ENCODE peak calls at places on chromosome 17, in ten cellular contexts. B, V, X, A, N, S, L, U, T and C are unnamed samples.

GRCh38 chr17:4519361-4519788 is 20.7 kb downstream of the SPNS2 start:
- DNase-seq in B (no peak), V (no peak), X (no peak), A (no peak), N (no peak), S (no peak), L (no peak), U (no peak), T (no peak), C (no peak)

GRCh38 chr17:7222093-7222971 is 2.6 kb downstream of the ACADVL start:
- DNase-seq in B (no peak), V (no peak), X (no peak), A (no peak), N (no peak), S (no peak), L (no peak), U (no peak), T (no peak), C (no peak)

GRCh38 chr17:49783051-49783715 is 5.3 kb upstream of the KAT7 start:
- DNase-seq in B (peak), V (no peak), X (no peak), A (no peak), N (no peak), S (peak), L (no peak), U (no peak), T (no peak), C (no peak)

GRCh38 chr17:68195667-68196393 is 52.0 kb upstream of the AMZ2 start:
- DNase-seq in B (no peak), V (no peak), X (no peak), A (no peak), N (no peak), S (no peak), L (no peak), U (no peak), T (no peak), C (no peak)

GRCh38 chr17:65931246-65932149 is 260.4 kb downstream of the CEP112 start:
- DNase-seq in B (no peak), V (peak), X (no peak), A (no peak), N (no peak), S (no peak), L (no peak), U (no peak), T (no peak), C (no peak)

GRCh38 chr17:7549401-7550055 is 670 bp downstream of the TNFSF12 start:
- DNase-seq in B (no peak), V (no peak), X (no peak), A (no peak), N (no peak), S (no peak), L (no peak), U (no peak), T (no peak), C (no peak)

GRCh38 chr17:66255112-66255511 is 25.9 kb upstream of the APOH start:
- DNase-seq in B (peak), V (peak), X (peak), A (peak), N (peak), S (peak), L (peak), U (no peak), T (no peak), C (peak)

GRCh38 chr17:6557040-6557438 is 684 bp upstream of the PITPNM3 start:
- DNase-seq in B (no peak), V (no peak), X (no peak), A (no peak), N (no peak), S (no peak), L (no peak), U (no peak), T (no peak), C (no peak)

GRCh38 chr17:41324180-41325075 is 8.9 kb upstream of the KRTAP17-1 start:
- DNase-seq in B (no peak), V (no peak), X (no peak), A (peak), N (no peak), S (no peak), L (no peak), U (no peak), T (no peak), C (peak)

GRCh38 chr17:2542056-2542455 is 30.4 kb upstream of the METTL16 start:
- DNase-seq in B (no peak), V (no peak), X (no peak), A (no peak), N (no peak), S (no peak), L (no peak), U (no peak), T (no peak), C (no peak)

GRCh38 chr17:78419970-78420820 is 41.7 kb downstream of the PGS1 start:
- DNase-seq in B (no peak), V (no peak), X (no peak), A (no peak), N (no peak), S (no peak), L (no peak), U (no peak), T (no peak), C (no peak)

GRCh38 chr17:251531-251930 is 70.1 kb upstream of the DOC2B start:
- DNase-seq in B (no peak), V (no peak), X (no peak), A (no peak), N (no peak), S (no peak), L (no peak), U (no peak), T (peak), C (no peak)

GRCh38 chr17:34308376-34308775 is 10.9 kb upstream of the CCL8 start:
- DNase-seq in B (no peak), V (no peak), X (no peak), A (no peak), N (no peak), S (no peak), L (no peak), U (no peak), T (no peak), C (no peak)

GRCh38 chr17:57207396-57207795 is 48.9 kb upstream of the MSI2 start:
- DNase-seq in B (no peak), V (no peak), X (no peak), A (no peak), N (no peak), S (no peak), L (no peak), U (no peak), T (no peak), C (no peak)

GRCh38 chr17:79788989-79789942 is 7.6 kb downstream of the CBX8 start:
- DNase-seq in B (no peak), V (no peak), X (no peak), A (no peak), N (no peak), S (no peak), L (no peak), U (no peak), T (peak), C (no peak)

GRCh38 chr17:76601042-76601441 is 15.4 kb upstream of the ST6GALNAC2 start:
- DNase-seq in B (no peak), V (no peak), X (no peak), A (no peak), N (no peak), S (no peak), L (no peak), U (no peak), T (no peak), C (no peak)

GRCh38 chr17:76458580-76459490 is 5.9 kb upstream of the UBE2O start:
- DNase-seq in B (peak), V (no peak), X (peak), A (peak), N (no peak), S (no peak), L (no peak), U (no peak), T (no peak), C (peak)

GRCh38 chr17:75778861-75779249 is 5.8 kb upstream of the UNK start:
- DNase-seq in B (no peak), V (no peak), X (no peak), A (no peak), N (no peak), S (peak), L (no peak), U (peak), T (peak), C (no peak)

GRCh38 chr17:19867654-19868395 is at the start of gene ULK2:
- DNase-seq in B (no peak), V (peak), X (peak), A (peak), N (peak), S (peak), L (peak), U (no peak), T (peak), C (peak)

GRCh38 chr17:68731465-68731864 is 130.3 kb upstream of the FAM20A start:
- DNase-seq in B (no peak), V (no peak), X (no peak), A (no peak), N (no peak), S (no peak), L (no peak), U (no peak), T (no peak), C (no peak)